ENCODE peak calls at places on chromosomes 13 and 19, in four cellular contexts. One of them, this sample, is unnamed.

GRCh38 chr19:14434543-14435319 is 1.6 kb downstream of the PKN1 start:
- DNase-seq in body of pancreas: peak; percentile 60
- DNase-seq in IMR-90: peak; percentile 72
- DNase-seq in DND-41: no peak
- DNase-seq in this sample: peak; percentile 38

GRCh38 chr13:21079206-21079605 is 17.8 kb upstream of the LATS2 start:
- DNase-seq in DND-41: no peak
- DNase-seq in body of pancreas: no peak
- DNase-seq in IMR-90: no peak
- DNase-seq in this sample: no peak

GRCh38 chr19:15529774-15530372 is 21.5 kb downstream of the CYP4F22 start:
- DNase-seq in DND-41: no peak
- DNase-seq in IMR-90: no peak
- DNase-seq in body of pancreas: no peak
- DNase-seq in this sample: no peak

GRCh38 chr19:6233051-6233826 is 46.5 kb downstream of the MLLT1 start:
- DNase-seq in IMR-90: peak; percentile 43
- DNase-seq in body of pancreas: peak; percentile 73
- DNase-seq in DND-41: no peak
- DNase-seq in this sample: peak; percentile 19

GRCh38 chr13:48391257-48391656 is 21.7 kb downstream of the LPAR6 start:
- DNase-seq in DND-41: no peak
- DNase-seq in body of pancreas: no peak
- DNase-seq in IMR-90: no peak
- DNase-seq in this sample: no peak

GRCh38 chr13:94546071-94546839 is 49.7 kb downstream of the TGDS start:
- DNase-seq in body of pancreas: no peak
- DNase-seq in IMR-90: no peak
- DNase-seq in DND-41: no peak
- DNase-seq in this sample: no peak

GRCh38 chr19:3095375-3096191 is 1.4 kb downstream of the GNA11 start:
- DNase-seq in DND-41: peak; percentile 36
- DNase-seq in IMR-90: no peak
- DNase-seq in body of pancreas: peak; percentile 43
- DNase-seq in this sample: peak; percentile 72

GRCh38 chr13:78201411-78201810 is 282.8 kb upstream of the EDNRB start:
- DNase-seq in IMR-90: no peak
- DNase-seq in body of pancreas: no peak
- DNase-seq in DND-41: no peak
- DNase-seq in this sample: no peak

GRCh38 chr13:40342461-40342860 is 324.0 kb downstream of the FOXO1 start:
- DNase-seq in IMR-90: no peak
- DNase-seq in DND-41: no peak
- DNase-seq in body of pancreas: no peak
- DNase-seq in this sample: no peak

GRCh38 chr13:50512602-50513527 is 330.6 kb downstream of the DLEU7 start:
- DNase-seq in IMR-90: peak; percentile 61
- DNase-seq in body of pancreas: peak; percentile 57
- DNase-seq in DND-41: peak; percentile 90
- DNase-seq in this sample: no peak

GRCh38 chr13:111395511-111396393 is 75.3 kb downstream of the TEX29 start:
- DNase-seq in body of pancreas: no peak
- DNase-seq in DND-41: no peak
- DNase-seq in IMR-90: no peak
- DNase-seq in this sample: no peak

GRCh38 chr19:6047741-6048231 is 62.5 kb downstream of the RFX2 start:
- DNase-seq in body of pancreas: peak; percentile 37
- DNase-seq in DND-41: no peak
- DNase-seq in IMR-90: peak; percentile 52
- DNase-seq in this sample: peak; percentile 76

GRCh38 chr13:113528798-113529180 is 38.3 kb upstream of the DCUN1D2 start:
- DNase-seq in DND-41: no peak
- DNase-seq in IMR-90: no peak
- DNase-seq in body of pancreas: no peak
- DNase-seq in this sample: no peak

GRCh38 chr13:108944760-108945159 is 315.3 kb downstream of the MYO16 start:
- DNase-seq in IMR-90: no peak
- DNase-seq in DND-41: no peak
- DNase-seq in body of pancreas: no peak
- DNase-seq in this sample: no peak

GRCh38 chr13:24746618-24747247 is 17.2 kb upstream of the RNF17 start:
- DNase-seq in DND-41: no peak
- DNase-seq in body of pancreas: no peak
- DNase-seq in IMR-90: no peak
- DNase-seq in this sample: no peak

GRCh38 chr13:44302233-44302632 is 71.4 kb upstream of the SERP2 start:
- DNase-seq in body of pancreas: no peak
- DNase-seq in IMR-90: no peak
- DNase-seq in DND-41: no peak
- DNase-seq in this sample: no peak

GRCh38 chr19:48798937-48799336 is 11.9 kb downstream of the BCAT2 start:
- DNase-seq in DND-41: peak; percentile 53
- DNase-seq in IMR-90: peak; percentile 14
- DNase-seq in body of pancreas: no peak
- DNase-seq in this sample: no peak

GRCh38 chr19:45455707-45456499 is 11.9 kb upstream of the FOSB start:
- DNase-seq in body of pancreas: peak; percentile 98
- DNase-seq in DND-41: no peak
- DNase-seq in IMR-90: peak; percentile 99
- DNase-seq in this sample: peak; percentile 95

GRCh38 chr19:32619051-32619685 is 38.2 kb downstream of the PDCD5 start:
- DNase-seq in IMR-90: no peak
- DNase-seq in body of pancreas: no peak
- DNase-seq in DND-41: no peak
- DNase-seq in this sample: no peak

GRCh38 chr19:1512671-1513491 is at the start of gene ADAMTSL5:
- DNase-seq in body of pancreas: peak; percentile 19
- DNase-seq in DND-41: no peak
- DNase-seq in IMR-90: peak; percentile 28
- DNase-seq in this sample: peak; percentile 75

GRCh38 chr19:47230122-47230920 is 678 bp downstream of the BBC3 start:
- DNase-seq in IMR-90: peak; percentile 18
- DNase-seq in body of pancreas: peak; percentile 63
- DNase-seq in DND-41: peak; percentile 81
- DNase-seq in this sample: peak; percentile 80

GRCh38 chr13:84430441-84430840 is 548.2 kb upstream of the SLITRK1 start:
- DNase-seq in IMR-90: peak; percentile 1
- DNase-seq in body of pancreas: no peak
- DNase-seq in DND-41: no peak
- DNase-seq in this sample: no peak

GRCh38 chr13:47546963-47547345 is 454.1 kb downstream of the SUCLA2 start:
- DNase-seq in DND-41: no peak
- DNase-seq in IMR-90: no peak
- DNase-seq in body of pancreas: no peak
- DNase-seq in this sample: no peak

DNA sequence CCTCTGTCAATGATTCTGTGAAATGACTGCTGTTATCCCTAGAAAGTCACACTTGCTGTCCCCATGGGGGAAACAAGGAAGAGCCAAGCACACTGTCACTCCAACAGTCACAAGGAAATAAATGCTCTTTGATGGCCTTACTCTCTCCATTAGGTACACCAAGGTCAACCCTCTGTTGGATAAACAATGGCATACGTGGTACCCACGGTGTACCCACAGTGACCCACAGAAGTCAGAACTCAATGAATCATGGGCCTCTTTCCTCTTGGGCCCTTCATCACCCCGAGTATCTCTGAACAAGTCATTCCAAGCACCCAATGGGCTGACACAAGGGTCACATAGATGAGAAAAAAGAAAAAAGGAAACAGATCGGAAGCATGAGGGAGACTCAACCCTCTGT is 15.4 kb downstream of the DZIP1 start:
- DNase-seq in DND-41: no peak
- DNase-seq in body of pancreas: no peak
- DNase-seq in IMR-90: no peak
- DNase-seq in this sample: no peak
- H3K9me3 ChIP-seq in DND-41: no peaks in the 10 kb centered on the region
- H3K9me3 ChIP-seq in body of pancreas: no peaks in the 10 kb centered on the region
- H3K9me3 ChIP-seq in IMR-90: no peaks in the 10 kb centered on the region
- H3K9me3 ChIP-seq in this sample: no peaks in the 10 kb centered on the region

DNA sequence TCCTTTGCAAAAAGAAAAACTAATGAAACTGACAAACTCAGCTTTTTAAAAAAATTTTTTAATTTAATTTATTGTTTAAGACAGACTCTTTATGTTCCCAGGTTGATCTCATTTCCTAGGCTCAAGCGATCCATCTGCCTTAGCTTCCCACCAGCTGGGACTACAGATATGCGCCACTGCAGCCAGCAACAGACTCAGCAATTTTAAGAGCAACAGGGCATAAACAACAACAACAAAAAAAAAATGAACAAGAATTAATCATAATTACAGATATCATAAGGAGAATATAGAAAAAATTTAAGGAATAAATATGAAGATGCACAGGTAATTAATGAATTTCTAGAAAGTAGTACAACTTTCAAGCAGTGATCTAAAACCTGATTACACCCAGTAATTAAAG is 1.5 kb downstream of the ZNF699 start:
- DNase-seq in DND-41: no peak
- DNase-seq in body of pancreas: no peak
- DNase-seq in IMR-90: no peak
- DNase-seq in this sample: no peak
- TF ChIP-seq CTCF in DND-41: no peak
- TF ChIP-seq CTCF in body of pancreas: no peak
- TF ChIP-seq CTCF in IMR-90: no peak
- TF ChIP-seq CTCF in this sample: no peak

GRCh38 chr19:22945560-22945959 is 57.4 kb downstream of the ZNF728 start:
- DNase-seq in IMR-90: peak; percentile 16
- DNase-seq in body of pancreas: no peak
- DNase-seq in DND-41: peak; percentile 20
- DNase-seq in this sample: peak; percentile 11
- H3K9me3 ChIP-seq in IMR-90: peaks cover 19% of the 10 kb centered on the region
- H3K9me3 ChIP-seq in body of pancreas: peaks cover 3% of the 10 kb centered on the region
- H3K9me3 ChIP-seq in DND-41: peaks cover 43% of the 10 kb centered on the region
- H3K9me3 ChIP-seq in this sample: no peaks in the 10 kb centered on the region

DNA sequence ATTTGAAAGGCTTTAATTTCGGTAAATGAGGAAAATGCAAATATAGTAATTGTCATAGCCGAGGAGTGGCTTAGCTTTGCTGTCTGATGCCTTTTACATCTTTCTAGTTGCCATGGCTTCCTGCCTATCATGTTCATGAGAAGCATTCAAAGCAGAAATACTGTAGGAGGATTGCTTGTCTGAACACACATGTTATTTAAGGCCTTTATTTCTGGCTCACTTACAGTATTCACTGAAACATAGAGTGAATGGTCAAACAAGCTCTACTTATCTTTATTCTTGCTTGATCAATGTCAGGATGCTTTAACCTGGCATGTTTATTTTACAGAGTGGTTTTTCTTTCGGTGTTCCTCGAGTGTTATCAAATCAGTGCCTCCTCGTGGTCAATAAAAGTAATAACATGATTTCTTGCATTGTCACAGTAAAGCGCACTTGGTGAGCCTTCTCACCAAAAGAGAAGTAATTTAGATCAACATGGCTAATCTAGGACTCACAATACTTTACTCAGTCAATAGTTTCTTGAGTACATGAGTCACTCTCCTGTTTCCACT is 73.5 kb upstream of the PCDH17 start:
- DNase-seq in body of pancreas: no peak
- DNase-seq in IMR-90: no peak
- DNase-seq in DND-41: no peak
- DNase-seq in this sample: no peak
- TF ChIP-seq CTCF in body of pancreas: no peak
- TF ChIP-seq CTCF in IMR-90: no peak
- TF ChIP-seq CTCF in DND-41: peak; percentile 22
- TF ChIP-seq CTCF in this sample: no peak

GRCh38 chr19:41709951-41710645 is 1.7 kb downstream of the CEACAM5 start:
- DNase-seq in DND-41: no peak
- DNase-seq in body of pancreas: no peak
- DNase-seq in IMR-90: no peak
- DNase-seq in this sample: no peak

GRCh38 chr19:41707871-41708371 is 505 bp upstream of the CEACAM5 start:
- DNase-seq in DND-41: no peak
- DNase-seq in body of pancreas: no peak
- DNase-seq in IMR-90: no peak
- DNase-seq in this sample: no peak

GRCh38 chr19:41714598-41714997 is 6.2 kb downstream of the CEACAM5 start:
- DNase-seq in IMR-90: no peak
- DNase-seq in DND-41: no peak
- DNase-seq in body of pancreas: no peak
- DNase-seq in this sample: no peak

GRCh38 chr19:41708481-41708880 is at the start of gene CEACAM5:
- DNase-seq in DND-41: no peak
- DNase-seq in body of pancreas: no peak
- DNase-seq in IMR-90: no peak
- DNase-seq in this sample: no peak

DNA sequence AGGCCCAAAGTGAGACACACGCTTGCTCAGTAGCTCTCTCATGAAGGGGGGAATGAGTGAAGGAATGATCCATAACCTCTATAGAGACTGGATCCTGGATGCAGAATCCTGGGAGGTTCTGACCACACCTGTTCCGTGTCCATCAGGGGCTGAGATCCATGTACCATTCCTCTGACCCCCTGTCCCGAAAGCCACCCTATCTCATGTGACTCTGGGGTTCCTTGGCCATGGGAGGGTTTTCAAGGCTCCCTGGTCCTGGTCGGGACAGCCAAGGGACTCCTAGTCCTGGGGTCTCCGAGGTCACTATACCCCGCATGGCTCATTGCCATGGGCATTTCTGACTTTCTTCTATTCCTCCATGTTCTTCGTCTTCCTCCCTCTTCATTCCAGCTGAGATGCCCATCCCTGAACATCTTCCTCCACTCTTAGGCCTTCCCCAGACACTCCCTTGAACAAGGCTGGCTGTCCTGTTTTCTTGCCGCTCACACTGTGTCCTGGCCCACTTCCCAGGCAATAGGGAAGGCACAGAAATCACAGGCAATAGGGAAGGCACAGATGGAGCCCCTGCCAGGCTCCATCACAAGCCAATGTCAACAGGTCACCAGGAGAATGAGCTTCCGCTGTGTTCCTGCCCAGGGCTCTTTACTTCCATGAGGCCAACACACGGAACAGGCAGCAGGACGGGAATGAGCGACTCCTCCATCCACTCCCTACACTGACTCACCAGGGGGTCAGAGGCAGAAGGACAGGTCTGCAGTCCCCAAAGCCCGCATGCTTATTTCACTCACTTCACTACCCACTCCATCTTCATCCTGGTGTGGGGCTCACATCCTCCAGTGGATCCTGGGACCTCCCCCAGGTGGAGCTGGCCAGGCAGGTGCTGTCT is 3.2 kb downstream of the CEACAM5 start:
- DNase-seq in body of pancreas: no peak
- DNase-seq in DND-41: no peak
- DNase-seq in IMR-90: no peak
- DNase-seq in this sample: no peak
- H3K9me3 ChIP-seq in body of pancreas: no peaks in the 10 kb centered on the region
- H3K9me3 ChIP-seq in DND-41: no peaks in the 10 kb centered on the region
- H3K9me3 ChIP-seq in IMR-90: no peaks in the 10 kb centered on the region
- H3K9me3 ChIP-seq in this sample: no peaks in the 10 kb centered on the region